ENCODE peak calls at places on chromosomes 2 and 18, in six cellular contexts. C, X, P, G, V and O are unnamed samples.

GRCh38 chr18:4544131-4544530 is 89.0 kb upstream of the DLGAP1 start:
- DNase-seq in C (no peak), X (no peak), P (no peak), G (no peak), V (no peak), O (no peak)

GRCh38 chr2:42319265-42319664 is 41.8 kb downstream of the COX7A2L start:
- DNase-seq in C (no peak), X (no peak), P (no peak), G (no peak), V (no peak), O (no peak)

GRCh38 chr2:226652983-226653765 is 146.4 kb downstream of the IRS1 start:
- DNase-seq in C (no peak), X (no peak), P (no peak), G (no peak), V (no peak), O (no peak)

GRCh38 chr2:157254041-157254440 is 3.5 kb upstream of the GALNT5 start:
- DNase-seq in C (peak), X (no peak), P (no peak), G (no peak), V (no peak), O (no peak)

GRCh38 chr2:238986491-238987351 is 138.8 kb downstream of the TWIST2 start:
- DNase-seq in C (no peak), X (no peak), P (no peak), G (no peak), V (no peak), O (no peak)

GRCh38 chr2:26483957-26484565 is 6.1 kb upstream of the OTOF start:
- DNase-seq in C (no peak), X (no peak), P (no peak), G (no peak), V (no peak), O (no peak)

GRCh38 chr2:118114863-118115262 is 26.6 kb downstream of the INSIG2 start:
- DNase-seq in C (no peak), X (no peak), P (no peak), G (no peak), V (no peak), O (no peak)

GRCh38 chr2:127254386-127254981 is 34.4 kb upstream of the CYP27C1 start:
- DNase-seq in C (peak), X (no peak), P (no peak), G (no peak), V (no peak), O (no peak)

GRCh38 chr2:33051586-33052385 is 105.0 kb downstream of the LTBP1 start:
- DNase-seq in C (peak), X (no peak), P (no peak), G (no peak), V (peak), O (no peak)

GRCh38 chr2:47173986-47174730 is 19.1 kb upstream of the STPG4 start:
- DNase-seq in C (no peak), X (no peak), P (no peak), G (no peak), V (no peak), O (no peak)

GRCh38 chr2:157194097-157194688 is 63.3 kb upstream of the GALNT5 start:
- DNase-seq in C (peak), X (no peak), P (peak), G (no peak), V (no peak), O (no peak)

GRCh38 chr18:33201509-33201926 is 239.0 kb downstream of the CCDC178 start:
- DNase-seq in C (peak), X (no peak), P (no peak), G (no peak), V (no peak), O (no peak)

GRCh38 chr2:56191617-56192016 is 7.8 kb downstream of the CCDC85A start:
- DNase-seq in C (peak), X (no peak), P (peak), G (peak), V (no peak), O (no peak)

GRCh38 chr2:185676316-185676715 is 62.3 kb upstream of the FSIP2 start:
- DNase-seq in C (peak), X (no peak), P (no peak), G (no peak), V (no peak), O (no peak)

GRCh38 chr18:8912348-8913057 is 190.0 kb upstream of the NDUFV2 start:
- DNase-seq in C (no peak), X (no peak), P (peak), G (no peak), V (no peak), O (peak)

GRCh38 chr2:144334551-144334950 is 185.4 kb downstream of the ZEB2 start:
- DNase-seq in C (no peak), X (no peak), P (no peak), G (no peak), V (no peak), O (no peak)

GRCh38 chr18:44453505-44453904 is 227.2 kb upstream of the SETBP1 start:
- DNase-seq in C (no peak), X (no peak), P (no peak), G (no peak), V (no peak), O (no peak)

GRCh38 chr2:119782308-119783027 is 22.7 kb downstream of the PTPN4 start:
- DNase-seq in C (no peak), X (no peak), P (no peak), G (no peak), V (no peak), O (no peak)

GRCh38 chr2:24489942-24490673 is 946 bp upstream of the NCOA1 start:
- DNase-seq in C (peak), X (no peak), P (no peak), G (no peak), V (no peak), O (no peak)

GRCh38 chr2:150531626-150532419 is 44.4 kb upstream of the RND3 start:
- DNase-seq in C (peak), X (no peak), P (no peak), G (no peak), V (no peak), O (no peak)

GRCh38 chr2:227155395-227155794 is 8.6 kb downstream of the COL4A4 start:
- DNase-seq in C (no peak), X (no peak), P (no peak), G (no peak), V (no peak), O (no peak)